ENCODE peak calls at places on chromosomes 16 and 17, in four cellular contexts. One of them, this sample, is unnamed.

GRCh38 chr17:27466376-27466747 is 10.1 kb downstream of the KSR1 start:
- DNase-seq in suprapubic skin: no peak
- DNase-seq in breast epithelium: no peak
- DNase-seq in endothelial cell of umbilical vein: peak; percentile 36
- DNase-seq in this sample: no peak

GRCh38 chr16:28914325-28914724 is 10.7 kb downstream of the RABEP2 start:
- DNase-seq in endothelial cell of umbilical vein: no peak
- DNase-seq in suprapubic skin: no peak
- DNase-seq in breast epithelium: no peak
- DNase-seq in this sample: no peak

GRCh38 chr16:84482951-84483881 is 21.2 kb downstream of the MEAK7 start:
- DNase-seq in breast epithelium: peak; percentile 40
- DNase-seq in suprapubic skin: no peak
- DNase-seq in endothelial cell of umbilical vein: no peak
- DNase-seq in this sample: peak; percentile 47

GRCh38 chr17:76139801-76140660 is 1.0 kb downstream of the FOXJ1 start:
- DNase-seq in endothelial cell of umbilical vein: no peak
- DNase-seq in suprapubic skin: no peak
- DNase-seq in breast epithelium: no peak
- DNase-seq in this sample: peak; percentile 83

GRCh38 chr16:425740-426114 is 278 bp downstream of the RAB11FIP3 start:
- DNase-seq in endothelial cell of umbilical vein: no peak
- DNase-seq in suprapubic skin: no peak
- DNase-seq in breast epithelium: no peak
- DNase-seq in this sample: no peak

GRCh38 chr16:4698321-4699029 is 5.1 kb downstream of the NUDT16L1 start:
- DNase-seq in endothelial cell of umbilical vein: no peak
- DNase-seq in breast epithelium: no peak
- DNase-seq in suprapubic skin: no peak
- DNase-seq in this sample: peak; percentile 73

GRCh38 chr17:75065562-75066151 is 18.6 kb downstream of the KCTD2 start:
- DNase-seq in suprapubic skin: no peak
- DNase-seq in breast epithelium: no peak
- DNase-seq in endothelial cell of umbilical vein: peak; percentile 46
- DNase-seq in this sample: peak; percentile 31

GRCh38 chr17:31663576-31663975 is 195.5 kb downstream of the COPRS start:
- DNase-seq in endothelial cell of umbilical vein: peak; percentile 25
- DNase-seq in breast epithelium: no peak
- DNase-seq in suprapubic skin: no peak
- DNase-seq in this sample: no peak

GRCh38 chr16:65822148-65822547 is 544.3 kb upstream of the CDH5 start:
- DNase-seq in suprapubic skin: no peak
- DNase-seq in breast epithelium: no peak
- DNase-seq in endothelial cell of umbilical vein: no peak
- DNase-seq in this sample: no peak

GRCh38 chr17:39606434-39607056 is 1.2 kb downstream of the NEUROD2 start:
- DNase-seq in breast epithelium: no peak
- DNase-seq in endothelial cell of umbilical vein: no peak
- DNase-seq in suprapubic skin: peak; percentile 60
- DNase-seq in this sample: no peak

GRCh38 chr16:56424791-56425438 is 430 bp downstream of the AMFR start:
- DNase-seq in suprapubic skin: peak; percentile 74
- DNase-seq in breast epithelium: no peak
- DNase-seq in endothelial cell of umbilical vein: peak; percentile 40
- DNase-seq in this sample: peak; percentile 92
- TF ChIP-seq POLR2AphosphoS5 in suprapubic skin: no peak
- TF ChIP-seq POLR2AphosphoS5 in breast epithelium: no peak
- TF ChIP-seq POLR2AphosphoS5 in endothelial cell of umbilical vein: no peak
- TF ChIP-seq POLR2AphosphoS5 in this sample: peak; percentile 2

GRCh38 chr16:27720731-27721547 is 171.0 kb downstream of the KATNIP start:
- DNase-seq in endothelial cell of umbilical vein: no peak
- DNase-seq in suprapubic skin: no peak
- DNase-seq in breast epithelium: no peak
- DNase-seq in this sample: peak; percentile 44
- H3K27ac ChIP-seq in endothelial cell of umbilical vein: no peak overlapping the region
- H3K27ac ChIP-seq in suprapubic skin: peak overlapping the region; percentile 73
- H3K27ac ChIP-seq in breast epithelium: peak overlapping the region; percentile 43
- H3K27ac ChIP-seq in this sample: peak overlapping the region; percentile 71

GRCh38 chr16:89567656-89568594 is 7.4 kb downstream of the RPL13 start:
- DNase-seq in endothelial cell of umbilical vein: no peak
- DNase-seq in suprapubic skin: no peak
- DNase-seq in breast epithelium: no peak
- DNase-seq in this sample: no peak

GRCh38 chr16:89563639-89564392 is 3.3 kb downstream of the RPL13 start:
- DNase-seq in breast epithelium: no peak
- DNase-seq in endothelial cell of umbilical vein: no peak
- DNase-seq in suprapubic skin: no peak
- DNase-seq in this sample: no peak

GRCh38 chr16:89565256-89565505 is 4.7 kb downstream of the RPL13 start:
- DNase-seq in suprapubic skin: no peak
- DNase-seq in breast epithelium: no peak
- DNase-seq in endothelial cell of umbilical vein: no peak
- DNase-seq in this sample: no peak

GRCh38 chr16:89564476-89565255 is 4.2 kb downstream of the RPL13 start:
- DNase-seq in suprapubic skin: no peak
- DNase-seq in endothelial cell of umbilical vein: no peak
- DNase-seq in breast epithelium: no peak
- DNase-seq in this sample: no peak

GRCh38 chr16:89565506-89566372 is 5.3 kb downstream of the RPL13 start:
- DNase-seq in suprapubic skin: no peak
- DNase-seq in endothelial cell of umbilical vein: peak; percentile 57
- DNase-seq in breast epithelium: peak; percentile 61
- DNase-seq in this sample: peak; percentile 85
- TF ChIP-seq POLR2A in suprapubic skin: no peak
- TF ChIP-seq POLR2A in endothelial cell of umbilical vein: peak; percentile 25
- TF ChIP-seq POLR2A in breast epithelium: no peak
- TF ChIP-seq POLR2A in this sample: no peak

GRCh38 chr16:2226245-2226793 is 2.9 kb downstream of the E4F1 start:
- DNase-seq in endothelial cell of umbilical vein: no peak
- DNase-seq in breast epithelium: peak; percentile 71
- DNase-seq in suprapubic skin: no peak
- DNase-seq in this sample: no peak
- TF ChIP-seq POLR2AphosphoS5 in endothelial cell of umbilical vein: no peak
- TF ChIP-seq POLR2AphosphoS5 in breast epithelium: no peak
- TF ChIP-seq POLR2AphosphoS5 in suprapubic skin: no peak
- TF ChIP-seq POLR2AphosphoS5 in this sample: no peak

GRCh38 chr17:38421871-38422819 is 6.1 kb upstream of the ARHGAP23 start:
- DNase-seq in endothelial cell of umbilical vein: no peak
- DNase-seq in breast epithelium: no peak
- DNase-seq in suprapubic skin: no peak
- DNase-seq in this sample: no peak

GRCh38 chr17:38419508-38419981 is 8.7 kb upstream of the ARHGAP23 start:
- DNase-seq in breast epithelium: no peak
- DNase-seq in endothelial cell of umbilical vein: no peak
- DNase-seq in suprapubic skin: no peak
- DNase-seq in this sample: no peak

GRCh38 chr17:38420518-38420917 is 7.7 kb upstream of the ARHGAP23 start:
- DNase-seq in suprapubic skin: no peak
- DNase-seq in breast epithelium: no peak
- DNase-seq in endothelial cell of umbilical vein: no peak
- DNase-seq in this sample: no peak

GRCh38 chr17:38418693-38419507 is 9.4 kb upstream of the ARHGAP23 start:
- DNase-seq in breast epithelium: no peak
- DNase-seq in endothelial cell of umbilical vein: no peak
- DNase-seq in suprapubic skin: no peak
- DNase-seq in this sample: no peak

DNA sequence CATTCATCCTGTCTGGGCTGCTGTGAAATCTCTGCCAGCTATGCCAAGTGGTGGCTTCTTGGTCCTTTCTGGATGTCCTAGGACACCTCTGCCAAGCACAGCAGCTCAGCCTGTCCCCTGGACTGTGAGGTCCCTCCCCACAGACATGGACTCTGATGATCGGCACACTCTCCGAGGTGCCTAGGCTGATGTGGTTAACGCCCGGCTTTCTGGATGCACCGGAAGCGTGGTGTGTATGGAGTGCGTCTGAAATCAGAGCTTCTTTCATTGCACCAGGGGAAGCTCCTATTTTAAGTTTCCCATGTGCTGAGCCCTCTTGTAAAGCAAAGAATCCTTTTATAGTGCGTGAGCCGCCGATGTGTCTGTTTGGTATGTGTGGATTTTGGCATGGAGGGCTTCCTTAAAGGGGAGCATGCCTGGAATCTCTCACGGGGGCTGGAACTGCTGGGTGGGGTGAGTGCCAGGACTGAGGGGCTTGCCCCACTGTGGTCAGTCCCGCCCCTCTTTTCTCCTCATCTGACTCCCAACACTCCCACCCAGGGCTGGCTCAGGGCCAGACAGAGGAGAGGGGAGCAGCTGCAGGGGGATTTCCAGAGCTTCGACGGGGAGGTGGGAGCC is 6.9 kb upstream of the ARHGAP23 start:
- DNase-seq in breast epithelium: no peak
- DNase-seq in suprapubic skin: no peak
- DNase-seq in endothelial cell of umbilical vein: peak; percentile 29
- DNase-seq in this sample: no peak
- H3K27ac ChIP-seq in breast epithelium: no peak overlapping the region
- H3K27ac ChIP-seq in suprapubic skin: no peak overlapping the region
- H3K27ac ChIP-seq in endothelial cell of umbilical vein: no peak overlapping the region
- H3K27ac ChIP-seq in this sample: peak overlapping the region; percentile 31

GRCh38 chr17:20924306-20924705 is 118.5 kb downstream of the USP22 start:
- DNase-seq in endothelial cell of umbilical vein: peak; percentile 70
- DNase-seq in suprapubic skin: no peak
- DNase-seq in breast epithelium: no peak
- DNase-seq in this sample: no peak
- TF ChIP-seq POLR2A in endothelial cell of umbilical vein: no peak
- TF ChIP-seq POLR2A in suprapubic skin: no peak
- TF ChIP-seq POLR2A in breast epithelium: no peak
- TF ChIP-seq POLR2A in this sample: no peak

GRCh38 chr16:68066763-68067162 is 18.4 kb upstream of the NFATC3 start:
- DNase-seq in endothelial cell of umbilical vein: no peak
- DNase-seq in suprapubic skin: no peak
- DNase-seq in breast epithelium: no peak
- DNase-seq in this sample: no peak

GRCh38 chr16:68065716-68066305 is 19.4 kb upstream of the NFATC3 start:
- DNase-seq in suprapubic skin: peak; percentile 30
- DNase-seq in endothelial cell of umbilical vein: peak; percentile 57
- DNase-seq in breast epithelium: no peak
- DNase-seq in this sample: no peak

GRCh38 chr16:68061396-68061795 is 23.8 kb upstream of the NFATC3 start:
- DNase-seq in suprapubic skin: no peak
- DNase-seq in breast epithelium: no peak
- DNase-seq in endothelial cell of umbilical vein: no peak
- DNase-seq in this sample: peak; percentile 55

GRCh38 chr16:68062910-68063393 is 22.2 kb upstream of the NFATC3 start:
- DNase-seq in suprapubic skin: peak; percentile 46
- DNase-seq in breast epithelium: no peak
- DNase-seq in endothelial cell of umbilical vein: no peak
- DNase-seq in this sample: peak; percentile 78

GRCh38 chr16:68064791-68065365 is 20.3 kb upstream of the NFATC3 start:
- DNase-seq in endothelial cell of umbilical vein: peak; percentile 77
- DNase-seq in suprapubic skin: peak; percentile 77
- DNase-seq in breast epithelium: no peak
- DNase-seq in this sample: peak; percentile 92
- TF ChIP-seq POLR2AphosphoS5 in endothelial cell of umbilical vein: no peak
- TF ChIP-seq POLR2AphosphoS5 in suprapubic skin: no peak
- TF ChIP-seq POLR2AphosphoS5 in breast epithelium: no peak
- TF ChIP-seq POLR2AphosphoS5 in this sample: no peak

This sample was measured in spleen.